ENCODE peak calls at places on chromosomes 3 and 15, in five cellular contexts. B is A549; V is CD8-positive, alpha-beta T cell; C is AG04449; G is heart right ventricle. O is an unnamed sample.

GRCh38 chr15:33956397-33956796 is 11.9 kb upstream of the CHRM5 start:
- DNase-seq in C (no peak), V (no peak), B (no peak), G (no peak), O (no peak)

GRCh38 chr15:90249123-90249863 is at the start of gene TTLL13:
- DNase-seq in C (peak), B (peak), G (peak), V (peak), O (peak)

GRCh38 chr3:97821413-97821809 is 400 bp upstream of the CRYBG3 start:
- DNase-seq in V (peak), B (no peak), G (peak), C (no peak), O (no peak)

GRCh38 chr15:58229297-58229768 is 91.2 kb downstream of the AQP9 start:
- DNase-seq in G (no peak), C (no peak), B (no peak), V (no peak), O (no peak)

GRCh38 chr3:52568066-52568465 is 31.7 kb downstream of the UQCC5 start:
- DNase-seq in G (no peak), C (no peak), B (no peak), V (no peak), O (no peak)

GRCh38 chr3:27670619-27671018 is 51.5 kb downstream of the EOMES start:
- DNase-seq in B (no peak), V (no peak), C (no peak), G (no peak), O (no peak)

GRCh38 chr3:131361464-131362421 is 19.8 kb upstream of the NUDT16 start:
- DNase-seq in C (no peak), B (peak), G (peak), V (no peak), O (no peak)

GRCh38 chr15:34679326-34679725 is 75.5 kb downstream of the GJD2 start:
- DNase-seq in C (no peak), B (no peak), V (no peak), G (no peak), O (no peak)

GRCh38 chr15:63860161-63860954 is 26.6 kb upstream of the HERC1 start:
- DNase-seq in B (no peak), C (no peak), V (peak), G (no peak), O (no peak)

GRCh38 chr3:38578081-38578475 is 71.4 kb downstream of the SCN5A start:
- DNase-seq in C (no peak), B (no peak), V (no peak), G (no peak), O (no peak)

GRCh38 chr3:32284443-32284842 is 46.0 kb downstream of the CMTM8 start:
- DNase-seq in C (no peak), G (no peak), V (no peak), B (no peak), O (no peak)

GRCh38 chr15:100728371-100729201 is 126.2 kb downstream of the ASB7 start:
- DNase-seq in C (no peak), V (no peak), B (no peak), G (no peak), O (no peak)

GRCh38 chr15:74200394-74200793 is 2.2 kb downstream of the STRA6 start:
- DNase-seq in C (no peak), B (peak), V (no peak), G (no peak), O (no peak)

GRCh38 chr3:36677331-36678007 is 86.9 kb downstream of the DCLK3 start:
- DNase-seq in V (no peak), C (peak), G (no peak), B (peak), O (peak)

GRCh38 chr3:79960594-79960993 is 192.8 kb upstream of the ROBO1 start:
- DNase-seq in C (no peak), G (no peak), B (no peak), V (no peak), O (no peak)

GRCh38 chr15:101489633-101490407 is at the start of gene PCSK6:
- DNase-seq in G (peak), V (no peak), B (peak), C (no peak), O (no peak)

GRCh38 chr15:39588531-39589192 is 7.8 kb downstream of the THBS1 start:
- DNase-seq in V (no peak), B (no peak), C (peak), G (no peak), O (no peak)

GRCh38 chr15:97319316-97319715 is 641.2 kb upstream of the ARRDC4 start:
- DNase-seq in V (no peak), C (no peak), G (no peak), B (no peak), O (no peak)

GRCh38 chr3:168976969-168977368 is 686.5 kb downstream of the MECOM start:
- DNase-seq in G (no peak), B (no peak), C (no peak), V (no peak), O (no peak)

GRCh38 chr3:51896607-51897305 is 6.4 kb downstream of the IQCF1 start:
- DNase-seq in V (no peak), G (no peak), C (no peak), B (no peak), O (no peak)

GRCh38 chr3:71069797-71070196 is 513.7 kb downstream of the FOXP1 start:
- DNase-seq in G (peak), B (peak), C (no peak), V (peak), O (no peak)

GRCh38 chr3:149806171-149806778 is 6.7 kb upstream of the RNF13 start:
- DNase-seq in B (no peak), G (no peak), C (no peak), V (no peak), O (no peak)

GRCh38 chr3:149809694-149810093 is 3.3 kb upstream of the RNF13 start:
- DNase-seq in C (no peak), V (no peak), B (no peak), G (no peak), O (no peak)

GRCh38 chr3:149810846-149811245 is 2.2 kb upstream of the RNF13 start:
- DNase-seq in B (no peak), V (no peak), C (no peak), G (no peak), O (no peak)

GRCh38 chr3:149812165-149812605 is 830 bp upstream of the RNF13 start:
- DNase-seq in C (no peak), G (no peak), V (no peak), B (no peak), O (no peak)

GRCh38 chr3:149808209-149808829 is 4.7 kb upstream of the RNF13 start:
- DNase-seq in V (peak), G (peak), C (no peak), B (peak), O (peak)
- TF ChIP-seq CTCF in V (peak), G (peak), C (peak), B (peak), O (peak)

GRCh38 chr3:195001261-195001660 is 269.7 kb downstream of the XXYLT1 start:
- DNase-seq in B (no peak), C (no peak), V (no peak), G (no peak), O (no peak)

GRCh38 chr3:195003006-195003892 is 267.7 kb downstream of the XXYLT1 start:
- DNase-seq in V (no peak), G (peak), C (no peak), B (no peak), O (no peak)

GRCh38 chr3:195003893-195004289 is 267.1 kb downstream of the XXYLT1 start:
- DNase-seq in B (no peak), G (no peak), C (no peak), V (no peak), O (no peak)

GRCh38 chr3:195004512-195005250 is 266.3 kb downstream of the XXYLT1 start:
- DNase-seq in C (no peak), V (no peak), B (no peak), G (no peak), O (no peak)

DNA sequence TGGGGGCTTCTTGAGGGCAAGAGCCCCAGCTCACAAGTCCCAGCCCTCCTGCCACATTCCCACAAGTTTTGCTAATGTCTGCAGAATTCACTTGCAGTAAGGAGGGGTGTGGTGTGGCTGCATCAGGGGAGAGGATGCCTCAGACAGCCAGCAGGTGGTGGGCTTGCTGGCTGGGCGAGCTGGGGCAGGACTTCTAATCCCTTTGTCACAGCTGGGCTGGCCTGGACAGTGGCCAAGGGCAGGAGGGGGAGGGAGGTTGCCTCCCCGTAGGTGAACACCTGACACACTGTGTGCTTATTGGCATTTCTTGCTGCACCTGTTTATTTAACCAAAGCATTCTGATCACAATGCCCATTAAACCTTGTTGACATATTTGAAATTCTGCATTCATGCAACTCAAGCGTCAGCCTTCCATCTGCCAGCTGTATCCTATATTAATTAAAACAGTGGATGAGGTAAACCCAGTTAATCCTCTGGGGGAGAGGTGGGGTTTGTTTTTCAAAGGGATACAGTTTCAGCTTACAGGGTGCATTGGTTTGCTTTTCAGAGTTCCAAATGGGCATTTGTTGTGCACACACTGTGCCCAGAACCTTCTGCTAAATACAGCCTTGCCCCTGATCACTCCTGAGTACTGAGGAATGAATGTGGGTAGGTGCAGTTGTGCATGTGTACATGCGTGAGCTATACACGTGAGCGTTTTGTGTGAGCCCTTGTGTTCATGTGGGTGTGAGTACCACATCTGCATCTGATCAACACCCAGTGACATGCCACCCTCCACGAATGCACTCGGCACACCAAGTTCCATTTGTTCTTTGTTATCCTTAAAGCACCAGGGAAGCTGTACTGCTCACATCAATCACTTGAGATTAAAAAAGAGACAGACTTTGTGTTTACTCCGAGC is 268.7 kb downstream of the XXYLT1 start:
- DNase-seq in C (no peak), V (no peak), G (peak), B (peak), O (no peak)
- TF ChIP-seq CTCF in C (peak), V (no peak), G (peak), B (peak), O (peak)

GRCh38 chr3:119104031-119104430 is 41.9 kb upstream of the TEX55 start:
- DNase-seq in B (no peak), G (no peak), V (no peak), C (no peak), O (no peak)

GRCh38 chr3:119098006-119098405 is 48.0 kb upstream of the TEX55 start:
- DNase-seq in C (no peak), V (no peak), B (no peak), G (no peak), O (no peak)

GRCh38 chr3:119099785-119100184 is 46.2 kb upstream of the TEX55 start:
- DNase-seq in B (no peak), V (no peak), G (no peak), C (no peak), O (no peak)

DNA sequence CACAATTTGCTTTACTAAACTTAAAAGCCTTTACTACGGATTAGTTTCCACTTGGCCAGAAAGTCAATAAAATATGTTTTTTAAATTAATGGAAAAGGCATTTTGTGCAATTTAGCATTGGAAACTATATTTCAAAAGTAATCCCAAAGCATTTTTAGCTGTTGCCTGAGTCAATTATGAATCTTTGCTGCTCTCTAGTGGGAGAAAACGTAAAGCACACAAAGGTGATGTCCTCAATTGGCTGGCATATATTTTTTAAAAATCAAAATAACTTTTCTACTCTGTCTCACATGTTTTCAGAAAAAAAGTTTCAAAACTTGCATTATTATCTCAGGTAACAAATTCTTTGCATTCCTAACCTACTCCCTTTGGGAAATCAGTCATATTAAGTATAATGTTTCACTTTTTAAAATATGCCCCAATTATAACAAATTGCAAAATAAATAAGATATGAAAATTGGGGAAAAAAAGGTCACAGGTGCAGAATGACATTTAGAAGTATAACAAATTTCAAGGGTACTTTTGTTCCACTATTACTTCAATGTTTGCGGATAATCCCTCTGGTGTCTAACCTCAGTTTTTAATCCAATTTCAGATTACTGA is 47.2 kb upstream of the TEX55 start:
- DNase-seq in C (peak), G (no peak), V (no peak), B (peak), O (peak)
- TF ChIP-seq CTCF in C (peak), G (peak), V (peak), B (peak), O (peak)

GRCh38 chr15:26631894-26632293 is 141.0 kb downstream of the GABRB3 start:
- DNase-seq in G (no peak), C (no peak), V (no peak), B (no peak), O (no peak)
- TF ChIP-seq CTCF in G (no peak), C (no peak), V (no peak), B (no peak), O (no peak)

GRCh38 chr3:125165189-125165947 is 47.2 kb downstream of the SLC12A8 start:
- DNase-seq in C (no peak), G (peak), V (no peak), B (peak), O (no peak)

GRCh38 chr3:125166581-125166980 is 46.0 kb downstream of the SLC12A8 start:
- DNase-seq in B (no peak), C (no peak), G (no peak), V (no peak), O (no peak)

GRCh38 chr3:125165948-125166553 is 46.5 kb downstream of the SLC12A8 start:
- DNase-seq in G (no peak), C (no peak), V (no peak), B (no peak), O (no peak)

GRCh38 chr3:125161607-125162219 is 50.8 kb downstream of the SLC12A8 start:
- DNase-seq in G (peak), V (no peak), C (no peak), B (no peak), O (no peak)

GRCh38 chr3:125163739-125164601 is 48.6 kb downstream of the SLC12A8 start:
- DNase-seq in C (no peak), G (no peak), V (no peak), B (peak), O (no peak)
- TF ChIP-seq CTCF in C (peak), G (peak), V (no peak), B (peak), O (no peak)

GRCh38 chr15:28983432-28984311 is 97.9 kb downstream of the APBA2 start:
- DNase-seq in C (no peak), V (no peak), G (no peak), B (no peak), O (no peak)
- TF ChIP-seq CTCF in C (no peak), V (no peak), G (no peak), B (no peak), O (no peak)

GRCh38 chr3:112555535-112556170 is 6.1 kb downstream of the ATG3 start:
- DNase-seq in G (no peak), B (no peak), V (no peak), C (no peak), O (no peak)

GRCh38 chr3:112546216-112546759 is 15.5 kb downstream of the ATG3 start:
- DNase-seq in B (no peak), G (no peak), V (no peak), C (no peak), O (no peak)

DNA sequence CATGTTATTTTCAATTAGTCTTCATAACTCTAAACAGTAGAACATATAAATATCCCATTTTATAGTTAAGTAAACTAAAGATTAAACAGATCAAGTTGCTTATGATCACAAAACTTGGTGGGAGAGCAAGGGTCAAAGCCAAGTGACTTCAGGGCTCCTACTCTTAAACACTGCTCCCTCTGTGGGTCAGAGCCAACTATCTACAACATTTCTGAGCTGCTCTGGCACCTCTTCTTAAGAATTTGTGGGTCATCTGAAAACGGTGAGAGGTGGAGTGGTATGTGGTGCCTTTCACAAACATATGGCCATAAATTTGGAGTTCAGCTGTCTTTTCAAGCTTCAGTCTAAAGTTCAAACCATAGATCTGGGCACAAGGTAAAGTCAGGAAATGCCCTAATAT is 10.9 kb downstream of the ATG3 start:
- DNase-seq in V (no peak), B (peak), C (no peak), G (no peak), O (no peak)
- TF ChIP-seq CTCF in V (no peak), B (no peak), C (no peak), G (no peak), O (no peak)

GRCh38 chr3:44525060-44525459 is 29.9 kb upstream of the ZKSCAN7 start:
- DNase-seq in B (no peak), C (no peak), V (no peak), G (no peak), O (no peak)

GRCh38 chr3:44530957-44531356 is 24.0 kb upstream of the ZKSCAN7 start:
- DNase-seq in C (no peak), B (no peak), G (no peak), V (no peak), O (no peak)

GRCh38 chr3:44529927-44530326 is 25.1 kb upstream of the ZKSCAN7 start:
- DNase-seq in V (no peak), C (no peak), G (no peak), B (no peak), O (no peak)
- TF ChIP-seq CTCF in V (no peak), C (no peak), G (peak), B (no peak), O (peak)

GRCh38 chr3:156743859-156744258 is 69.5 kb downstream of the TIPARP start:
- DNase-seq in V (no peak), B (peak), C (no peak), G (no peak), O (no peak)
- TF ChIP-seq CTCF in V (no peak), B (no peak), C (no peak), G (no peak), O (no peak)

GRCh38 chr3:174863488-174863887 is 4.4 kb downstream of the NAALADL2 start:
- DNase-seq in G (no peak), B (no peak), C (no peak), V (no peak), O (no peak)

GRCh38 chr3:174859756-174860155 is 622 bp downstream of the NAALADL2 start:
- DNase-seq in C (no peak), B (no peak), V (no peak), G (no peak), O (no peak)

GRCh38 chr3:174859109-174859735 is at the start of gene NAALADL2:
- DNase-seq in C (no peak), G (no peak), V (no peak), B (no peak), O (no peak)

GRCh38 chr3:174862666-174863065 is 3.5 kb downstream of the NAALADL2 start:
- DNase-seq in V (no peak), C (no peak), G (no peak), B (no peak), O (no peak)

DNA sequence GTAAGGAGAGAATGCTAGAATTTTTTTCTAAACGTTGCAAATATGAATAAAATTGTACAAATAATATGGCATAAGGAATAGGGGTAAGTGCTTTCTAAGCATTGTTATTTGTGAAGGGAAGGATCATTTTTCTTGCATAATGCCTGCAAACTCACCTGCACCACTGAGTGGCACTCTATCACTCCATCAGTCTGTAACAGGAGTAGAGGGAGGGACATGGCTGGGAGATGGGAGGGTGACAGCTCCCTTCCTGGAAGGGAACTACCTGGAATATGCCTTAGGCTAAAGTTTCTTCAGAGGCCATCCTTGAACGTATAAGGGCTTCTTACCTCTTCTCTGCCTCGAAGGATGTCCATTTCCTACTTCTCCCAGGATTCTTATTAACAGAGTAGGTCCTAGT is 3.0 kb downstream of the NAALADL2 start:
- DNase-seq in V (no peak), B (peak), G (no peak), C (no peak), O (no peak)
- TF ChIP-seq CTCF in V (no peak), B (peak), G (no peak), C (no peak), O (no peak)